ENCODE peak calls at places on chromosomes 4 and X, in ten cellular contexts. J, C, N, E, O, M, V, G, B and Y are unnamed samples.
A peak's percentile ranks its signal among the peaks of the same experiment; 100 is the strongest.

GRCh38 chrX:8921615-8922014 is 112.3 kb downstream of the FAM9B start:
- DNase-seq in J (no peak), C (no peak), N (no peak), E (no peak), O (no peak), M (no peak), V (no peak), G (no peak), B (no peak), Y (no peak)

GRCh38 chr4:687048-687974 is 1.6 kb downstream of the SLC49A3 start:
- DNase-seq in J (no peak), C (peak; percentile 93), N (peak; percentile 94), E (no peak), O (peak; percentile 95), M (no peak), V (peak; percentile 97), G (no peak), B (no peak), Y (peak; percentile 61)

GRCh38 chr4:113469023-113469390 is 292.5 kb downstream of the CAMK2D start:
- DNase-seq in J (no peak), C (no peak), N (no peak), E (no peak), O (no peak), M (no peak), V (peak; percentile 16), G (no peak), B (no peak), Y (no peak)

GRCh38 chr4:3699678-3700077 is 66.5 kb upstream of the ADRA2C start:
- DNase-seq in J (no peak), C (peak; percentile 48), N (no peak), E (no peak), O (peak; percentile 43), M (no peak), V (no peak), G (no peak), B (no peak), Y (no peak)

GRCh38 chr4:5890063-5890727 is 2.7 kb downstream of the CRMP1 start:
- DNase-seq in J (no peak), C (no peak), N (peak; percentile 54), E (peak; percentile 89), O (no peak), M (no peak), V (no peak), G (peak; percentile 77), B (no peak), Y (no peak)

GRCh38 chr4:142844782-142845181 is 1.3 kb downstream of the INPP4B start:
- DNase-seq in J (no peak), C (no peak), N (no peak), E (no peak), O (no peak), M (no peak), V (no peak), G (no peak), B (no peak), Y (no peak)

GRCh38 chr4:126023946-126024345 is 709.2 kb downstream of the FAT4 start:
- DNase-seq in J (no peak), C (no peak), N (no peak), E (no peak), O (no peak), M (no peak), V (no peak), G (no peak), B (no peak), Y (no peak)

GRCh38 chrX:46576458-46576857 is 2.9 kb downstream of the CHST7 start:
- DNase-seq in J (no peak), C (no peak), N (no peak), E (peak; percentile 61), O (no peak), M (no peak), V (peak; percentile 43), G (no peak), B (no peak), Y (no peak)

GRCh38 chr4:74223801-74224200 is 65.9 kb downstream of the MTHFD2L start:
- DNase-seq in J (no peak), C (no peak), N (peak; percentile 49), E (peak; percentile 45), O (no peak), M (no peak), V (peak; percentile 89), G (no peak), B (no peak), Y (peak; percentile 66)

GRCh38 chr4:78517050-78517652 is 34.4 kb upstream of the ANXA3 start:
- DNase-seq in J (no peak), C (no peak), N (peak; percentile 49), E (peak; percentile 15), O (no peak), M (no peak), V (peak; percentile 60), G (peak; percentile 5), B (no peak), Y (no peak)

GRCh38 chr4:185468999-185469398 is 2.5 kb downstream of the CCDC110 start:
- DNase-seq in J (no peak), C (no peak), N (no peak), E (no peak), O (no peak), M (no peak), V (no peak), G (no peak), B (no peak), Y (no peak)

GRCh38 chr4:165569031-165569430 is 190.2 kb downstream of the CPE start:
- DNase-seq in J (no peak), C (no peak), N (no peak), E (no peak), O (no peak), M (no peak), V (no peak), G (no peak), B (no peak), Y (no peak)

GRCh38 chr4:13415068-13415785 is 68.9 kb downstream of the RAB28 start:
- DNase-seq in J (no peak), C (peak; percentile 54), N (no peak), E (no peak), O (no peak), M (no peak), V (no peak), G (no peak), B (no peak), Y (no peak)

GRCh38 chr4:120064887-120065286 is 1.8 kb downstream of the MAD2L1 start:
- DNase-seq in J (no peak), C (no peak), N (no peak), E (no peak), O (no peak), M (no peak), V (no peak), G (no peak), B (no peak), Y (no peak)
- H3K4me3 ChIP-seq in J (no peak overlapping the region), C (no peak overlapping the region), N (no peak overlapping the region), E (peak overlapping the region; percentile 87), O (no peak overlapping the region), M (no peak overlapping the region), V (peak overlapping the region; percentile 80), G (peak overlapping the region; percentile 93), B (no peak overlapping the region), Y (no peak overlapping the region)

DNA sequence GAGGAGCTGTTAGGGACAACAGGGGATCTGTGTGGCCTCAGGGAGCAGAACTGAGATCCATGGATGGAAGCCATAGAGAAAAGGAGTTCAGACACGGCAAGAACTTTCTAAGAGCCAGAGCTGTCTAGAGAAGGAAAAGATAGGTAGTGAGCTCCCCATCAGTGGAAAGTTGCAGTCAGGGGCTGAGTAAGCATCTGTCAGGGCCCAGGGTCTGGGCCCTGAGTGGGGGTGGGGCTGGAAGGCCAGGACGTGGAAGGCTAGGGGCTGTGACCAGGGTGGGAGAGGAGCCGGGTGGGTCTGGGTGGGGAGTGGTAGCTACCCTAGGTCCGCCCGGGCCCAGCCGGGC is 324 bp upstream of the MSN start:
- DNase-seq in J (peak; percentile 18), C (no peak), N (no peak), E (no peak), O (no peak), M (no peak), V (no peak), G (no peak), B (no peak), Y (no peak)
- H3K4me3 ChIP-seq in J (no peak overlapping the region), C (peak overlapping the region; percentile 69), N (peak overlapping the region; percentile 76), E (peak overlapping the region; percentile 77), O (no peak overlapping the region), M (no peak overlapping the region), V (no peak overlapping the region), G (peak overlapping the region; percentile 83), B (no peak overlapping the region), Y (peak overlapping the region; percentile 20)

GRCh38 chrX:41333994-41334865 is at the start of gene DDX3X:
- DNase-seq in J (peak; percentile 80), C (peak; percentile 90), N (peak; percentile 91), E (peak; percentile 91), O (peak; percentile 98), M (peak; percentile 70), V (peak; percentile 90), G (peak; percentile 78), B (peak; percentile 92), Y (peak; percentile 60)

GRCh38 chrX:41332005-41332404 is 2.0 kb upstream of the DDX3X start:
- DNase-seq in J (no peak), C (no peak), N (no peak), E (no peak), O (no peak), M (no peak), V (no peak), G (no peak), B (no peak), Y (no peak)

GRCh38 chrX:41333744-41333993 is 293 bp upstream of the DDX3X start:
- DNase-seq in J (no peak), C (no peak), N (peak; percentile 91), E (peak; percentile 93), O (no peak), M (peak; percentile 66), V (peak; percentile 92), G (peak; percentile 82), B (peak; percentile 95), Y (peak; percentile 52)

GRCh38 chrX:41332408-41332987 is 1.5 kb upstream of the DDX3X start:
- DNase-seq in J (peak; percentile 25), C (no peak), N (no peak), E (no peak), O (no peak), M (no peak), V (no peak), G (no peak), B (peak; percentile 17), Y (no peak)

DNA sequence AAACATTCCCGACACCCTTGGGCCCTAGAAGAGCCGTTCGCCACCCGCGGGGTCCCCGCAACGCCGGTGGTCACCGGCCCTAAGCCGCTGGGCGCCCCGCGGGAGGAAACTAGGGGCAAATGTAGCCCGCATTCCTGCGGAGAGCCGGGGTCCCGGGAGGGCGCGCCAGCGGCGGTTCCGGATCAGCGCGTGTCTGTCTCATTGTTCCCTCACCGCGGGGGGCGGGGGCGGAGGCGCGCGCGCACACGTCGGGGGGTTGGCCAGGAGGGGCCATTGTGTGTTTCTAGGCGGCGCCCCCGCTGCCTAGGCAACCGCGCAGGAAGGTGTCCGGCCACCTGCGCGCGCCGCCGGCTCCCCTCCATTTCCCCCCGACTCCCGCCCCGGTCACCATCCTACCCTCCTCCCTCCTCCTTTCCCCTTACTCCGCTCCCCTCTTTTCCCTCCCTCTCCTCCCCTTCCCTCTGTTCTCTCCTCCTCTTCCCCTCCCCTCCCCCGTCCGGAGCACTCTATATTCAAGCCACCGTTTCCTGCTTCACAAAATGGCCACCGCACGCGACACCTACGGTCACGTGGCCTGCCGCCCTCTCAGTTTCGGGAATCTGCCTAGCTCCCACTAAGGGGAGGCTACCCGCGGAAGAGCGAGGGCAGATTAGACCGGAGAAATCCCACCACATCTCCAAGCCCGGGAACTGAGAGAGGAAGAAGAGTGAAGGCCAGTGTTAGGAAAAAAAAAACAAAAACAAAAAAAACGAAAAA is 796 bp upstream of the DDX3X start:
- DNase-seq in J (peak; percentile 79), C (peak; percentile 93), N (peak; percentile 90), E (peak; percentile 95), O (peak; percentile 97), M (no peak), V (peak; percentile 84), G (peak; percentile 87), B (peak; percentile 89), Y (peak; percentile 51)
- H3K4me3 ChIP-seq in J (peak overlapping the region; percentile 93), C (peak overlapping the region; percentile 59), N (peak overlapping the region; percentile 54), E (peak overlapping the region; percentile 81), O (peak overlapping the region; percentile 88), M (peak overlapping the region; percentile 87), V (peak overlapping the region; percentile 99), G (peak overlapping the region; percentile 80), B (peak overlapping the region; percentile 91), Y (peak overlapping the region; percentile 82)

GRCh38 chr4:153223935-153224334 is 19.7 kb downstream of the TRIM2 start:
- DNase-seq in J (no peak), C (no peak), N (peak; percentile 32), E (no peak), O (no peak), M (no peak), V (peak; percentile 48), G (no peak), B (no peak), Y (no peak)
- H3K4me3 ChIP-seq in J (no peak overlapping the region), C (peak overlapping the region; percentile 68), N (no peak overlapping the region), E (peak overlapping the region; percentile 66), O (peak overlapping the region; percentile 73), M (peak overlapping the region; percentile 76), V (peak overlapping the region; percentile 68), G (peak overlapping the region; percentile 69), B (no peak overlapping the region), Y (peak overlapping the region; percentile 62)